ENCODE peak calls at places on chromosomes 11 and 22, in seven cellular contexts. J, L, B, I, M, O and E are unnamed samples.
A peak's percentile ranks its signal among the peaks of the same experiment; 100 is the strongest.

GRCh38 chr11:95398437-95399112 is 167.6 kb upstream of the SESN3 start:
- DNase-seq in L (no peak), J (no peak), I (no peak), M (no peak), B (no peak), O (peak; percentile 25), E (no peak)

GRCh38 chr22:29856496-29856895 is 18.4 kb upstream of the ASCC2 start:
- DNase-seq in J (no peak), M (no peak), I (no peak), B (no peak), L (no peak), O (no peak), E (no peak)

GRCh38 chr11:1453611-1454386 is 32.8 kb downstream of the MOB2 start:
- DNase-seq in L (no peak), B (no peak), M (peak; percentile 23), J (peak; percentile 53), I (peak; percentile 81), O (no peak), E (peak; percentile 89)

GRCh38 chr11:17073370-17074027 is 4.0 kb downstream of the RPS13 start:
- DNase-seq in O (peak; percentile 4), B (peak; percentile 25), J (no peak), I (no peak), M (no peak), L (no peak), E (no peak)

GRCh38 chr11:70152244-70152643 is 50.9 kb upstream of the FADD start:
- DNase-seq in M (no peak), I (no peak), L (no peak), O (no peak), J (no peak), B (no peak), E (no peak)

GRCh38 chr11:86511086-86511551 is 136.4 kb downstream of the CCDC81 start:
- DNase-seq in B (no peak), J (no peak), O (peak; percentile 79), I (peak; percentile 34), M (peak; percentile 36), L (no peak), E (peak; percentile 38)

GRCh38 chr22:40385041-40385782 is 14.8 kb downstream of the SGSM3 start:
- DNase-seq in B (no peak), J (peak; percentile 74), L (no peak), M (no peak), I (peak; percentile 70), O (no peak), E (peak; percentile 66)

GRCh38 chr11:129192150-129192549 is at the start of gene ARHGAP32:
- DNase-seq in L (no peak), J (no peak), O (no peak), B (no peak), I (no peak), M (peak; percentile 33), E (no peak)

GRCh38 chr11:35064114-35064800 is 74.7 kb upstream of the CD44 start:
- DNase-seq in I (no peak), J (no peak), B (no peak), L (no peak), O (peak; percentile 86), M (no peak), E (no peak)

GRCh38 chr11:70405679-70406395 is 7.5 kb downstream of the CTTN start:
- DNase-seq in I (no peak), J (no peak), M (no peak), B (no peak), O (no peak), L (no peak), E (no peak)

GRCh38 chr11:102553835-102554282 is 23.3 kb upstream of the MMP7 start:
- DNase-seq in O (no peak), J (peak; percentile 78), L (no peak), M (peak; percentile 78), B (no peak), I (peak; percentile 26), E (peak; percentile 31)

GRCh38 chr11:1206391-1207271 is 16.2 kb upstream of the MUC5B start:
- DNase-seq in I (no peak), L (peak; percentile 31), B (peak; percentile 73), J (no peak), O (no peak), M (no peak), E (no peak)

GRCh38 chr11:64057890-64058289 is 22.2 kb downstream of the FLRT1 start:
- DNase-seq in L (no peak), I (no peak), J (no peak), O (no peak), B (no peak), M (no peak), E (no peak)

GRCh38 chr11:61281581-61282250 is 13.4 kb downstream of the VWCE start:
- DNase-seq in J (peak; percentile 47), O (no peak), B (no peak), I (peak; percentile 55), M (no peak), L (no peak), E (peak; percentile 52)

GRCh38 chr11:92453055-92453454 is 228.4 kb downstream of the FAT3 start:
- DNase-seq in J (peak; percentile 6), I (no peak), M (peak; percentile 40), O (peak; percentile 69), B (no peak), L (no peak), E (no peak)

GRCh38 chr11:92447586-92447985 is 223.0 kb downstream of the FAT3 start:
- DNase-seq in L (no peak), I (no peak), J (no peak), O (no peak), M (peak; percentile 14), B (no peak), E (no peak)

GRCh38 chr11:92449222-92449621 is 224.6 kb downstream of the FAT3 start:
- DNase-seq in J (no peak), M (no peak), B (no peak), I (no peak), O (no peak), L (no peak), E (no peak)

GRCh38 chr11:92451081-92451480 is 226.5 kb downstream of the FAT3 start:
- DNase-seq in O (no peak), J (no peak), L (no peak), M (no peak), I (no peak), B (no peak), E (no peak)

GRCh38 chr11:92449780-92450179 is 225.2 kb downstream of the FAT3 start:
- DNase-seq in L (no peak), O (no peak), M (no peak), B (no peak), J (no peak), I (no peak), E (no peak)
- TF ChIP-seq CTCF in L (no peak), O (no peak), M (no peak), B (no peak), J (no peak), I (no peak), E (no peak)

DNA sequence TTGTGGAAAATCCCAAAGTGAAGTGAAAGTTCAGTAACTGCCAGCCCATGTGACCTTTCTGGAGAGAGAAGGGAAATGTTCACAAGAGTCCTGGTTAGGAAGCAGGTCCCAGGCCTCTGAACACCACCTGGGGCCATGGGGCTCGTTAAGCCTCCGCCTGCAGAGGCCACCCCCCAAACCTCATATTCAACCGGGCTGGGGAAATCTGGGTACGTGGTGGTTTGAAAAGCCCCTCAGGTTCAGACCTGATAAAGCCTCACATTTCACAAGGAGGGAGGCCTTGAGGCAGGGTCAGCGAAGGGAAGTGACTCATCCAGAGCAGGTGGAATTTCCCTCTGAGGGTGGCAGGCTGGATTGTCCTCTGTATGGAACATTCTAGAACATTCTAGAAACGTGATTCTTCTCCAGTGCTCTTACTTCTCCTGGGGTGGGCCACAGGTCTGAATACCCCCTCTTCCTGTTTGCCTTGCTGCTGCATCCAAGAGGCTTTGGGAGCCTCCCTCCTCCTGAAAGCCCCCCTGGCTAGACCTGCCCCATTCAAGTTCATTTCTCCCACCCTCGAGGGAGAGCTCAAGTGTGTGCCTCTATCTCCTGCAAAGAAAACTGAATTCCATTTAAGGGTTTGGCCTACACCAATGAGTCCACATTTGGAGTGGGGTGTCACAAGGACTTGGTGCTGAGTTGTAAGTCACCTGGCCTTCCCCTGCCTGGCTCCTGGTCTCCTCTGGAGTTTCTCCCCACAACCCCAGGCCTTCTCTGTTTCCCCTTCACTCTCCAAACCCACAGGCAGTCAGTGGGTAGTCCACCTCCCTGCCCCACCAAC is 6.3 kb downstream of the FXYD2 start:
- DNase-seq in J (peak; percentile 86), O (no peak), B (peak; percentile 84), I (peak; percentile 60), L (no peak), M (peak; percentile 48), E (peak; percentile 71)
- TF ChIP-seq CTCF in J (no peak), O (no peak), B (no peak), I (no peak), L (peak; percentile 3), M (peak; percentile 22), E (no peak)

GRCh38 chr11:13117344-13117743 is 108.2 kb downstream of the RASSF10 start:
- DNase-seq in O (no peak), L (no peak), I (no peak), B (no peak), J (no peak), M (peak; percentile 63), E (no peak)

GRCh38 chr11:13111813-13112130 is 102.7 kb downstream of the RASSF10 start:
- DNase-seq in B (no peak), J (peak; percentile 68), M (no peak), O (no peak), L (no peak), I (no peak), E (no peak)

GRCh38 chr11:13118194-13118593 is 109.1 kb downstream of the RASSF10 start:
- DNase-seq in I (no peak), J (no peak), L (no peak), O (peak; percentile 93), M (peak; percentile 93), B (no peak), E (no peak)

GRCh38 chr11:13116491-13116890 is 107.4 kb downstream of the RASSF10 start:
- DNase-seq in I (no peak), O (no peak), L (no peak), J (no peak), B (no peak), M (no peak), E (no peak)

DNA sequence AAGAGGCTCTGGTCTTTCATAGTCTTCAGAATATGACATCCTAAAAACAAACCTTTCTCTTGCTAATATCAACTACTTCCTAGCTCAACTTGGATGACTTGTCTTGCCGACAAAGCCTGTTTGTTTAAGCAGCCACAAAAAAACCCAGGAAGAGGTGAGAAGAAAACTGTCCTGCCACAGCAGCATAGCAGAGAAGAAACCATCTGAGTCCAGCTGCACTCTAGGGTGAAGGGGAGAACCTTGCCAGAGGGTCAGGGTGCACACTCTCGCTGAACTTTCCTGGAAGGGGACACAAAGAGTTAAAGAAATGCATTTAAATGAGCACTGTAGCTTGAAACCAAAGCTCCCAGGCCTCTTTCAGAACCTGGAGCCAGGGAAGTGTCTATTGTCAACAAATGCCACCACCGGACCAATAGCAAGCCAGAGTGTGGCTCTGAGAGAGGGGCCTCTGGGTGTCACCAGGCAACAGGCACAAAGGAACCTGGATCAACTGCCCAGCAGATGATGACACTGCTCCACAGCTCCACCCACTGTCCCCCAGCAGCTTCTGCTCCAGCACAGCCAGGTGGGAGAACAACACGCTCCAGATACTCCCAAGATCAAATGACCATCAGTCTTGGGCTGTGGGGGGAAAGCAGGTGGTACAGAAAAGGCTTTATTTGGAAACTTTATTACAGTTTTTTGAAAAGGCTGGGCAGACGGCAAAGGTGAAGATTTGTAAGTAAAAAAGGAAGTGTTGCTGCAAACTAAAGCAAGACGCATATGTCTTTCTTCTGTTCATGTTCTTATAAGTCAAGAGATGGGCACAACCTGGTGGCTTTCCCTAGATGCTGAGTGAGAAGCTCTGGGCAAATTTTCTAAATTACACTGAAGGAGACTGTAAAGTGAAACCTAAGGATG is 105.7 kb downstream of the RASSF10 start:
- DNase-seq in J (peak; percentile 54), M (peak; percentile 25), B (no peak), O (no peak), I (no peak), L (no peak), E (no peak)
- TF ChIP-seq CTCF in J (peak; percentile 8), M (peak; percentile 48), B (peak; percentile 13), O (no peak), I (no peak), L (no peak), E (peak; percentile 24)

GRCh38 chr11:7278314-7278917 is 26.7 kb downstream of the SYT9 start:
- DNase-seq in I (peak; percentile 31), M (peak; percentile 69), O (peak; percentile 44), J (peak; percentile 52), L (no peak), B (no peak), E (peak; percentile 38)
- TF ChIP-seq CTCF in I (peak; percentile 56), M (peak; percentile 84), O (peak; percentile 65), J (peak; percentile 63), L (peak; percentile 63), B (peak; percentile 64), E (peak; percentile 59)